ENCODE peak calls at places on chromosomes 12 and 14, in six cellular contexts. R is M059J; T is fibroblast of lung; H is stimulated activated CD8-positive, alpha-beta memory T cell treated with anti-CD3 and anti-CD28 coated beads, Interleukin-2, amount 100 ng/mL, for 1 hour; V is T follicular helper cell; F is GOT3. L is an unnamed sample.

GRCh38 chr14:73753887-73754880 is 40.0 kb upstream of the PNMA1 start:
- DNase-seq in R (peak), T (no peak), H (no peak), V (no peak), F (no peak), L (no peak)

GRCh38 chr12:114952573-114953196 is 268.7 kb upstream of the TBX3 start:
- DNase-seq in R (peak), T (peak), H (no peak), V (no peak), F (no peak), L (peak)

GRCh38 chr14:81276699-81277069 is 55.9 kb upstream of the GTF2A1 start:
- DNase-seq in R (no peak), T (no peak), H (no peak), V (no peak), F (no peak), L (no peak)

GRCh38 chr12:4117386-4118016 is 156.1 kb upstream of the CCND2 start:
- DNase-seq in R (no peak), T (no peak), H (no peak), V (no peak), F (no peak), L (no peak)

GRCh38 chr12:27524839-27525238 is 833 bp downstream of the PPFIBP1 start:
- DNase-seq in R (peak), T (peak), H (no peak), V (no peak), F (no peak), L (no peak)

GRCh38 chr14:71486274-71486673 is 446.0 kb upstream of the RGS6 start:
- DNase-seq in R (no peak), T (no peak), H (no peak), V (no peak), F (no peak), L (no peak)

GRCh38 chr12:115740586-115741155 is 536.8 kb downstream of the MED13L start:
- DNase-seq in R (no peak), T (no peak), H (no peak), V (no peak), F (no peak), L (no peak)

GRCh38 chr12:19402743-19403400 is 36.4 kb upstream of the AEBP2 start:
- DNase-seq in R (peak), T (peak), H (no peak), V (no peak), F (no peak), L (peak)

GRCh38 chr14:100858838-100859220 is 32.9 kb downstream of the MEG3 start:
- DNase-seq in R (no peak), T (no peak), H (no peak), V (no peak), F (no peak), L (no peak)